ENCODE peak calls at places on chromosomes 6 and 20, in seven cellular contexts. C is lower lobe of right lung; R is CD8-positive, alpha-beta T cell; M is astrocyte; Q is endothelial cell; E is AG09319; K is fibroblast of villous mesenchyme. Y is an unnamed sample.

GRCh38 chr6:150799276-150799805 is 66.2 kb upstream of the MTHFD1L start:
- DNase-seq in K (no peak), M (no peak), E (no peak), C (no peak), Q (no peak), R (no peak), Y (no peak)

GRCh38 chr20:22511943-22512910 is 72.1 kb downstream of the FOXA2 start:
- DNase-seq in C (peak), R (no peak), K (peak), M (no peak), Q (no peak), E (no peak), Y (no peak)

GRCh38 chr6:30981942-30982772 is 1.4 kb upstream of the MUC21 start:
- DNase-seq in E (peak), M (peak), Q (peak), R (no peak), K (peak), C (no peak), Y (peak)

GRCh38 chr20:5085380-5085779 is 34.4 kb downstream of the PCNA start:
- DNase-seq in E (no peak), M (no peak), R (no peak), Q (no peak), K (no peak), C (peak), Y (no peak)

GRCh38 chr20:52305843-52306242 is 114.3 kb upstream of the ZFP64 start:
- DNase-seq in E (no peak), M (no peak), R (peak), Q (no peak), K (no peak), C (no peak), Y (no peak)

GRCh38 chr6:170344631-170345576 is 38.3 kb downstream of the FAM120B start:
- DNase-seq in C (no peak), E (no peak), Q (peak), M (peak), K (peak), R (no peak), Y (peak)

GRCh38 chr6:163393923-163394322 is 20.6 kb upstream of the QKI start:
- DNase-seq in R (no peak), M (no peak), Q (no peak), K (no peak), E (no peak), C (no peak), Y (no peak)

GRCh38 chr6:44186691-44187025 is 28.0 kb downstream of the CAPN11 start:
- DNase-seq in M (no peak), R (no peak), K (no peak), Q (no peak), E (no peak), C (no peak), Y (no peak)

GRCh38 chr6:22906091-22906549 is 336.8 kb downstream of the HDGFL1 start:
- DNase-seq in M (peak), C (no peak), E (no peak), Q (no peak), K (peak), R (no peak), Y (peak)

GRCh38 chr20:6576721-6577120 is 190.8 kb upstream of the BMP2 start:
- DNase-seq in R (no peak), C (no peak), Q (no peak), M (peak), K (peak), E (no peak), Y (no peak)

GRCh38 chr6:46129301-46129633 is 522 bp upstream of the ENPP4 start:
- DNase-seq in K (no peak), Q (no peak), C (no peak), R (no peak), E (no peak), M (no peak), Y (no peak)

GRCh38 chr6:103791458-103791857 is 1068.3 kb downstream of the HACE1 start:
- DNase-seq in K (no peak), M (no peak), E (no peak), Q (no peak), R (no peak), C (no peak), Y (no peak)

GRCh38 chr6:155646443-155646842 is 190.8 kb upstream of the NOX3 start:
- DNase-seq in C (no peak), Q (no peak), R (no peak), K (peak), M (no peak), E (no peak), Y (peak)

GRCh38 chr6:141261672-141262060 is 871.1 kb upstream of the GJE1 start:
- DNase-seq in M (no peak), C (no peak), Q (no peak), K (no peak), E (no peak), R (no peak), Y (no peak)

GRCh38 chr20:38007526-38007925 is 25.7 kb downstream of the TTI1 start:
- DNase-seq in C (no peak), M (no peak), K (no peak), E (no peak), Q (no peak), R (no peak), Y (no peak)

GRCh38 chr6:144897441-144897921 is 612.3 kb downstream of the UTRN start:
- DNase-seq in K (peak), M (peak), E (peak), C (no peak), R (no peak), Q (no peak), Y (peak)

GRCh38 chr6:100378576-100378975 is 86.1 kb downstream of the SIM1 start:
- DNase-seq in K (peak), Q (no peak), C (no peak), M (no peak), E (no peak), R (no peak), Y (no peak)

GRCh38 chr6:158854214-158855101 is 35.3 kb upstream of the EZR start:
- DNase-seq in R (peak), M (peak), C (no peak), Q (no peak), K (peak), E (no peak), Y (peak)

GRCh38 chr6:84151669-84152068 is 75.8 kb downstream of the CEP162 start:
- DNase-seq in K (no peak), R (no peak), M (no peak), C (no peak), E (no peak), Q (no peak), Y (no peak)

GRCh38 chr20:22312744-22313346 is 271.5 kb downstream of the FOXA2 start:
- DNase-seq in M (no peak), E (no peak), K (peak), Q (peak), C (no peak), R (no peak), Y (no peak)

GRCh38 chr6:113627480-113627879 is 229.7 kb upstream of the MARCKS start:
- DNase-seq in C (no peak), M (no peak), R (no peak), K (no peak), E (no peak), Q (no peak), Y (no peak)

GRCh38 chr20:49248301-49248700 is 29.1 kb downstream of the DDX27 start:
- DNase-seq in C (no peak), R (no peak), M (no peak), E (no peak), Q (no peak), K (no peak), Y (no peak)

GRCh38 chr6:104014133-104014532 is 845.6 kb downstream of the HACE1 start:
- DNase-seq in R (no peak), M (no peak), Q (no peak), E (no peak), K (no peak), C (no peak), Y (no peak)

GRCh38 chr6:39927159-39927558 is 7.1 kb downstream of the MOCS1 start:
- DNase-seq in M (peak), K (no peak), E (no peak), C (no peak), R (no peak), Q (no peak), Y (peak)

GRCh38 chr6:119565893-119566292 is 216.3 kb upstream of the MAN1A1 start:
- DNase-seq in Q (no peak), R (no peak), K (no peak), C (no peak), M (no peak), E (no peak), Y (no peak)

GRCh38 chr20:10314198-10314597 is 95.6 kb downstream of the SNAP25 start:
- DNase-seq in Q (no peak), E (no peak), K (peak), R (no peak), M (peak), C (no peak), Y (no peak)

GRCh38 chr6:168118935-168119334 is 39.9 kb upstream of the FRMD1 start:
- DNase-seq in E (no peak), K (no peak), R (no peak), Q (no peak), C (no peak), M (no peak), Y (no peak)

GRCh38 chr20:21527908-21528307 is 14.0 kb upstream of the NKX2-2 start:
- DNase-seq in M (no peak), E (no peak), Q (no peak), R (no peak), C (no peak), K (no peak), Y (no peak)

GRCh38 chr6:153002613-153003293 is at the start of gene MTRF1L:
- DNase-seq in K (peak), M (peak), E (peak), Q (peak), R (peak), C (peak), Y (peak)

GRCh38 chr20:10842116-10842515 is 168.3 kb upstream of the JAG1 start:
- DNase-seq in K (no peak), E (no peak), R (no peak), C (no peak), M (no peak), Q (no peak), Y (no peak)

GRCh38 chr20:10654630-10655029 is 19.2 kb downstream of the JAG1 start:
- DNase-seq in K (no peak), M (no peak), E (no peak), Q (no peak), R (no peak), C (no peak), Y (no peak)

GRCh38 chr6:56860466-56860865 is 94.4 kb upstream of the BEND6 start:
- DNase-seq in Q (no peak), E (no peak), C (no peak), R (no peak), M (peak), K (no peak), Y (no peak)

GRCh38 chr20:49584418-49585382 is 16.8 kb upstream of the PTGIS start:
- DNase-seq in M (no peak), R (no peak), C (no peak), Q (no peak), K (peak), E (no peak), Y (no peak)

GRCh38 chr6:6788394-6789020 is 200.0 kb downstream of the LY86 start:
- DNase-seq in R (no peak), C (no peak), Q (no peak), E (no peak), M (no peak), K (no peak), Y (no peak)
- TF ChIP-seq CTCF in R (peak), C (peak), Q (peak), E (peak), M (peak), K (peak), Y (peak)

GRCh38 chr20:62972270-62973032 is 19.9 kb downstream of the SLC17A9 start:
- DNase-seq in R (peak), E (peak), C (peak), Q (peak), K (peak), M (peak), Y (peak)
- TF ChIP-seq CTCF in R (peak), E (peak), C (peak), Q (peak), K (peak), M (peak), Y (peak)

GRCh38 chr20:63171991-63172390 is 43.9 kb downstream of the YTHDF1 start:
- DNase-seq in C (no peak), K (no peak), E (no peak), R (no peak), M (no peak), Q (no peak), Y (no peak)

GRCh38 chr20:63174309-63175030 is 41.5 kb downstream of the YTHDF1 start:
- DNase-seq in R (no peak), M (no peak), C (no peak), K (no peak), Q (no peak), E (no peak), Y (no peak)

GRCh38 chr20:63173552-63174191 is 42.3 kb downstream of the YTHDF1 start:
- DNase-seq in M (no peak), Q (no peak), E (no peak), R (no peak), C (no peak), K (no peak), Y (no peak)

GRCh38 chr20:63175031-63175895 is 40.7 kb downstream of the YTHDF1 start:
- DNase-seq in K (no peak), E (no peak), Q (no peak), C (no peak), M (no peak), R (no peak), Y (no peak)

DNA sequence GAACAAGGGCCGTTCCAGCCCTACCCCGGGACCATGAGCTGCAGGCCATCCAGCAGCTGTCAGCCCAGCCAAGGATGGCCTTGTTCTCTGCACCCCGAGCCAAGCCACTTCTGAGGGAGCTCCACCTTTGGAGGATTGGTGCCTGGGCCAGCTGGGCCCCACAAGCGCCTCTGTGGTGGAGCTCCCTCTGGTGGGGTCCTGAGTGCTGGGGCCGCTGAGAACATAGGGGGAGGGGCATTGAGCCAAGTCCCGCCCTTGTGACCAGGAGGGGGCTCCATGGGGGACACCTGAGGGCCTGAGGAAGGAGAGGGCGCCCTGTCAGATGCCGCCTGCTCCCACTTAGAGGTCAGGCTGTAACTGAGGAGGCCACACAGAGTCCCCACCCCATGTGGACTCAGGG is 43.2 kb downstream of the YTHDF1 start:
- DNase-seq in Q (peak), R (no peak), C (no peak), M (no peak), K (no peak), E (no peak), Y (no peak)
- TF ChIP-seq CTCF in Q (no peak), R (no peak), C (no peak), M (no peak), K (peak), E (no peak), Y (peak)

DNA sequence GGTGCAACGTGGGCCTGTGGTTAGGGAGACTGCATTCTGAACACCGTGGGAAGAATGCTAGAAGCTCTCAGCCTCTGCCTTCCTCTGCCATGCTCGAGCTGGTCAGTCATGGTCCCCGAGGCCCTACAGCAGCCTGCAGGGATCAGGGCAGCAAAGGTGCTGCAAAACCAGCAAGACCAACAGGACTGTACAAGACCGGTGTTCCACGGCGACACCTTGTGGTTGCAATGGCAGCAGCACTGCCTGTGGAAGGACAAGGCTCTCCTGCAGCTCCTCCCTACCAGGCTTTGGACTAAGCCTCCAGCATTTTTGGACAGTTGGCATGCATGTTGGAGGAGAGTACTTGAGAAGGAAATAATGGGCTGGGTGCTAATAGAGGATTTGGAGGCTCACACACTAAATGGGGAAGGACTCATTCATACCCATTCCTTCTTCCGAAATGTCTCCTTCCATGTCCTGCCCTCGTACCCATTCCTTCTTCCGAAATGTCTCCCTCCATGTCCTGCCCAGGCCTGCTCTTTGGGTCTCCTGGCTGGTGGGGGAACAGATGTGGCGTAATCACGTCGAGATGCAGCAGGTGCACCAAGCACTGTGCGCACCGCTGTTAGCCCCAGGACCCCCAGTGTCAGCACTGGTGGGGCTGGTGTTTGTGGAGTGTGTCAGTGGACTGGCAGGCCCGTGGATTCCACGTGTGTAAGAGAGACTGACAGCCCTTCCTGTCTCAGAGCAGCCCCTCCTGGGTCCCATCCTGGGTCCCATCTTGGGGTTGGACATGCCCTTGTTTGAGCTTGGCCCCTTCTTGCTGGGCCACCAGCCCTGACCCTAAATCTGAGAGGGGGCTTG is 18.6 kb upstream of the MYT1 start:
- DNase-seq in R (no peak), K (no peak), E (no peak), Q (no peak), C (peak), M (no peak), Y (no peak)
- TF ChIP-seq CTCF in R (no peak), K (no peak), E (no peak), Q (peak), C (no peak), M (peak), Y (peak)

Y was measured in HFFc6.